ENCODE peak calls at places on chromosomes 1 and 21, in five cellular contexts. F is SK-N-SH, E is upper lobe of right lung, V is stomach, J is heart right ventricle. D is an unnamed sample.

GRCh38 chr1:109828756-109829505 is 65.2 kb upstream of the EPS8L3 start:
- DNase-seq in F (no peak), E (no peak), V (no peak), J (no peak), D (no peak)

GRCh38 chr1:54404939-54405880 is 984 bp downstream of the SSBP3 start:
- DNase-seq in F (peak; percentile 71), E (peak; percentile 72), V (peak; percentile 48), J (peak; percentile 42), D (no peak)

GRCh38 chr1:75502776-75503175 is 108.1 kb downstream of the SLC44A5 start:
- DNase-seq in F (no peak), E (no peak), V (no peak), J (no peak), D (no peak)

GRCh38 chr1:28642847-28643635 is at the start of gene TAF12:
- DNase-seq in F (peak; percentile 93), E (peak; percentile 95), V (peak; percentile 94), J (peak; percentile 92), D (peak; percentile 95)

GRCh38 chr1:163171826-163172225 is 30.9 kb downstream of the RGS5 start:
- DNase-seq in F (no peak), E (no peak), V (no peak), J (no peak), D (no peak)

GRCh38 chr1:115184951-115185331 is 95.6 kb upstream of the TSPAN2 start:
- DNase-seq in F (no peak), E (no peak), V (no peak), J (no peak), D (peak; percentile 58)

GRCh38 chr1:175470078-175470477 is 273.3 kb downstream of the TNR start:
- DNase-seq in F (no peak), E (no peak), V (no peak), J (no peak), D (no peak)

GRCh38 chr21:41932576-41933258 is 21.1 kb downstream of the C2CD2 start:
- DNase-seq in F (peak; percentile 75), E (no peak), V (no peak), J (no peak), D (no peak)

GRCh38 chr1:15188678-15189077 is 35.1 kb downstream of the TMEM51 start:
- DNase-seq in F (no peak), E (peak; percentile 21), V (no peak), J (no peak), D (no peak)

GRCh38 chr21:29377266-29377665 is 78.5 kb downstream of the BACH1 start:
- DNase-seq in F (no peak), E (no peak), V (no peak), J (no peak), D (no peak)

GRCh38 chr1:166133276-166133841 is 33.4 kb downstream of the FAM78B start:
- DNase-seq in F (no peak), E (no peak), V (no peak), J (no peak), D (no peak)

GRCh38 chr1:94329986-94330385 is 88.2 kb upstream of the ABCD3 start:
- DNase-seq in F (no peak), E (no peak), V (no peak), J (no peak), D (no peak)

GRCh38 chr1:8794605-8795004 is 22.8 kb downstream of the RERE start:
- DNase-seq in F (no peak), E (no peak), V (no peak), J (no peak), D (no peak)

GRCh38 chr1:8075511-8076051 is 49.5 kb upstream of the ERRFI1 start:
- DNase-seq in F (no peak), E (peak; percentile 78), V (no peak), J (no peak), D (no peak)

GRCh38 chr1:34696230-34696629 is 58.6 kb upstream of the GJB5 start:
- DNase-seq in F (peak; percentile 54), E (no peak), V (no peak), J (no peak), D (no peak)

GRCh38 chr1:102941364-102941947 is 166.9 kb downstream of the COL11A1 start:
- DNase-seq in F (no peak), E (no peak), V (no peak), J (no peak), D (no peak)

GRCh38 chr1:157326173-157326859 is 188.1 kb upstream of the ETV3 start:
- DNase-seq in F (no peak), E (no peak), V (no peak), J (no peak), D (no peak)

GRCh38 chr1:55694297-55694696 is 479.1 kb upstream of the USP24 start:
- DNase-seq in F (peak; percentile 60), E (no peak), V (peak; percentile 54), J (no peak), D (no peak)

GRCh38 chr1:116760996-116761665 is 6.9 kb downstream of the CD2 start:
- DNase-seq in F (no peak), E (no peak), V (no peak), J (no peak), D (no peak)
- H3K4me1 ChIP-seq in F (no peaks in the 10 kb centered on the region), E (no peaks in the 10 kb centered on the region), V (no peaks in the 10 kb centered on the region), J (no peaks in the 10 kb centered on the region), D (no peaks in the 10 kb centered on the region)

GRCh38 chr1:65065535-65066378 is 82.2 kb upstream of the AK4 start:
- DNase-seq in F (peak; percentile 63), E (peak; percentile 71), V (peak; percentile 54), J (peak; percentile 47), D (peak; percentile 69)

GRCh38 chr1:65059930-65060538 is 88.0 kb upstream of the AK4 start:
- DNase-seq in F (peak; percentile 56), E (no peak), V (no peak), J (no peak), D (no peak)

GRCh38 chr1:65062339-65062738 is 85.7 kb upstream of the AK4 start:
- DNase-seq in F (no peak), E (no peak), V (no peak), J (no peak), D (no peak)

GRCh38 chr1:65066379-65066765 is 81.6 kb upstream of the AK4 start:
- DNase-seq in F (no peak), E (no peak), V (no peak), J (no peak), D (no peak)

DNA sequence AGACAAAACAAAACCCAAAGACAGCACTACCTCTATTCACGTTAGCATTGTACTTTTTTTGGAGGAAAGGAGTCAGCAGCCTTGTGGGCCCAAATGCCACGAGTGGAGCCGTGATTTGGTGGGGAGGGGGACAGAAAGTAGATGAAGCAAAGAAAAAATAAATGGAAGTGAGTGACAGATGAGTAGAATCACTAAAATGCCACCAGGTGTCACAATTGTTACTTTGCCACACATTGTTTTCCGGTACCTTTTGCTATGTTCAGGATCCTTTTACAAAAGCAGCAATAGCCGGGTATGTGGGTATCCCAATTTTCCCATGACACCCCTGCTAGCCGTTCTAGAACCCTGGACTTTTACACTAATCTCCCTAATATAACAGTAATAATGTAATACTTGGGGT is 85.0 kb upstream of the AK4 start:
- DNase-seq in F (no peak), E (no peak), V (no peak), J (no peak), D (no peak)
- H3K4me1 ChIP-seq in F (peaks cover 12% of the 10 kb centered on the region), E (peaks cover 34% of the 10 kb centered on the region), V (peaks cover 23% of the 10 kb centered on the region), J (peaks cover 69% of the 10 kb centered on the region), D (peaks cover 22% of the 10 kb centered on the region)

DNA sequence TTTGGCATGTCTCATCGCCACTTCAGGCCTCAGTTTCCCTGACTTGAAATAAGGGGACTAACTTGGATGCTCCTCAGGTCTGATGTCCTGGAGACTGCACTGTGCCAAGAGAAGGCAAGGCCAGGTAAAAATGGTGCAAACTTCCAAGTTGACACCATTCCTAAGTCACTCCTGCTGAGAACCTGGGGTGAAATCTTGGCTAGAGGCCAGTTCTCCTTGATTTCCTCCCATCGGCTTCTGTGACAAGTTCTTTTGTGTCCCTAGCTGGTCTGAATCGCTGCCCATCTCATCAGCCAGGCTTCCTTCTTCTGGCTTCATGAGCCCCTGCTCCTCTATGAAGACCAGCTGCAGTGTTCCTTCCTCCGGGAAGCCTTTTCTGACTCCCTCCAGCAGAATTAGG is 48.6 kb upstream of the ID3 start:
- DNase-seq in F (no peak), E (no peak), V (no peak), J (no peak), D (no peak)
- H3K4me1 ChIP-seq in F (no peaks in the 10 kb centered on the region), E (no peaks in the 10 kb centered on the region), V (no peaks in the 10 kb centered on the region), J (no peaks in the 10 kb centered on the region), D (no peaks in the 10 kb centered on the region)

GRCh38 chr1:81547261-81547911 is 253.3 kb upstream of the ADGRL2 start:
- DNase-seq in F (no peak), E (no peak), V (no peak), J (no peak), D (no peak)
- H3K4me1 ChIP-seq in F (no peaks in the 10 kb centered on the region), E (peaks cover 8% of the 10 kb centered on the region), V (no peaks in the 10 kb centered on the region), J (peaks cover 8% of the 10 kb centered on the region), D (no peaks in the 10 kb centered on the region)

GRCh38 chr1:53110370-53111072 is 31.9 kb downstream of the SLC1A7 start:
- DNase-seq in F (no peak), E (peak; percentile 83), V (peak; percentile 48), J (no peak), D (no peak)
- H3K4me1 ChIP-seq in F (peaks cover 17% of the 10 kb centered on the region), E (peaks cover 31% of the 10 kb centered on the region), V (peaks cover 46% of the 10 kb centered on the region), J (peaks cover 22% of the 10 kb centered on the region), D (peaks cover 19% of the 10 kb centered on the region)

DNA sequence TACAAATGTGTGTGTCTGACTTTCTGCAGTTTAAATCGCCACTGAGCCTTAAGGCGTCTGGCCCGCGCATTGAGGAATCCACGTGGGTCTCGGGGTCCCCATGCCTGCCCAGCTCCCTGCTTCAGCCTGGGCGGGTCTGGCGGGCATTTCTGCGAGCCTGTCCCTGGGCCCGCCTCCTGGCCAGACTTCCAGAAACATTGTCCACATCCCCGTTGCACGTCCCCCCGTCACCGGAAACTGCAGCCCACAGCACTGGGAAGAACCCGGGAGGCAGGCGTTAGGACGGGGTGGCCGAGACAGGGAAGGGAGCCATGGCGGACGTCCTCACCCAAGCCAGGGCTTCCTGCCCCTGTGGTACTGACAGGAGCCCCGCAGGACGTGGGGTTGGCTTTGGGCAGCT is 113.1 kb upstream of the COL6A1 start:
- DNase-seq in F (no peak), E (no peak), V (peak; percentile 21), J (no peak), D (no peak)
- H3K4me1 ChIP-seq in F (peaks cover 33% of the 10 kb centered on the region), E (no peaks in the 10 kb centered on the region), V (no peaks in the 10 kb centered on the region), J (no peaks in the 10 kb centered on the region), D (no peaks in the 10 kb centered on the region)

GRCh38 chr1:50346621-50347020 is 76.6 kb downstream of the DMRTA2 start:
- DNase-seq in F (peak; percentile 81), E (no peak), V (no peak), J (no peak), D (no peak)
- H3K4me1 ChIP-seq in F (no peaks in the 10 kb centered on the region), E (no peaks in the 10 kb centered on the region), V (no peaks in the 10 kb centered on the region), J (no peaks in the 10 kb centered on the region), D (no peaks in the 10 kb centered on the region)

D was measured in ascending aorta.